ENCODE peak calls at places on chromosomes 3 and 15, in eight cellular contexts. V, I, F, R, B, D, H and X are unnamed samples.

GRCh38 chr3:127019449-127019848 is 36.5 kb downstream of the PLXNA1 start:
- DNase-seq in V (no peak), I (no peak), F (no peak), R (no peak), B (no peak), D (no peak), H (no peak), X (no peak)

GRCh38 chr15:64948916-64949315 is 37.2 kb downstream of the ANKDD1A start:
- DNase-seq in V (no peak), I (no peak), F (no peak), R (no peak), B (no peak), D (no peak), H (no peak), X (no peak)

GRCh38 chr3:173395412-173396181 is 1.9 kb upstream of the NLGN1 start:
- DNase-seq in V (peak), I (peak), F (peak), R (peak), B (no peak), D (peak), H (peak), X (peak)

GRCh38 chr3:43894176-43895049 is 203.7 kb downstream of the ABHD5 start:
- DNase-seq in V (no peak), I (peak), F (peak), R (peak), B (no peak), D (no peak), H (no peak), X (no peak)

GRCh38 chr3:28940530-28940929 is 340.3 kb upstream of the RBMS3 start:
- DNase-seq in V (peak), I (no peak), F (peak), R (peak), B (no peak), D (no peak), H (no peak), X (no peak)

GRCh38 chr3:69012836-69013255 is 638 bp downstream of the EOGT start:
- DNase-seq in V (no peak), I (peak), F (peak), R (peak), B (no peak), D (peak), H (no peak), X (no peak)

GRCh38 chr3:71725279-71725991 is at the start of gene EIF4E3:
- DNase-seq in V (no peak), I (peak), F (peak), R (peak), B (peak), D (peak), H (no peak), X (no peak)

GRCh38 chr3:60920519-60920918 is 330.7 kb downstream of the FHIT start:
- DNase-seq in V (no peak), I (no peak), F (no peak), R (no peak), B (no peak), D (no peak), H (no peak), X (no peak)

GRCh38 chr3:32109256-32109655 is 2.8 kb downstream of the GPD1L start:
- DNase-seq in V (no peak), I (no peak), F (no peak), R (peak), B (no peak), D (peak), H (no peak), X (no peak)

GRCh38 chr3:147411235-147411607 is 2.1 kb downstream of the ZIC1 start:
- DNase-seq in V (no peak), I (no peak), F (no peak), R (no peak), B (no peak), D (no peak), H (no peak), X (no peak)